ENCODE peak calls at places on chromosomes 6 and 20, in seven cellular contexts. Y, K, W, L, V, F and X are unnamed samples.
A peak's percentile ranks its signal among the peaks of the same experiment; 100 is the strongest.

GRCh38 chr20:12970372-12970821 is 38.4 kb upstream of the SPTLC3 start:
- DNase-seq in W (no peak), K (no peak), V (peak; percentile 60), L (peak; percentile 32), Y (no peak), F (no peak), X (no peak)

GRCh38 chr6:6751615-6752014 is 163.1 kb downstream of the LY86 start:
- DNase-seq in K (no peak), L (no peak), Y (peak; percentile 50), F (no peak), W (peak; percentile 77), V (peak; percentile 32), X (no peak)

GRCh38 chr6:55980627-55981211 is 105.3 kb upstream of the BMP5 start:
- DNase-seq in F (no peak), K (no peak), L (peak; percentile 8), W (no peak), Y (no peak), V (peak; percentile 65), X (no peak)

GRCh38 chr20:56800088-56800487 is 171.0 kb downstream of the TFAP2C start:
- DNase-seq in Y (no peak), W (no peak), L (no peak), F (no peak), K (no peak), V (no peak), X (no peak)

GRCh38 chr20:19212524-19213502 is at the start of gene SLC24A3:
- DNase-seq in K (peak; percentile 50), W (peak; percentile 78), F (peak; percentile 70), Y (no peak), L (peak; percentile 14), V (peak; percentile 86), X (no peak)

GRCh38 chr6:132973556-132973993 is 159.2 kb downstream of the RPS12 start:
- DNase-seq in V (no peak), W (no peak), L (no peak), Y (no peak), K (no peak), F (no peak), X (no peak)

GRCh38 chr6:129906515-129907077 is 45.5 kb upstream of the TMEM244 start:
- DNase-seq in F (no peak), K (no peak), L (no peak), W (no peak), Y (no peak), V (no peak), X (no peak)

GRCh38 chr6:96886519-96886918 is 11.2 kb downstream of the NDUFAF4 start:
- DNase-seq in W (no peak), V (no peak), Y (no peak), F (no peak), K (no peak), L (no peak), X (no peak)

GRCh38 chr20:49037962-49038387 is 8.1 kb upstream of the CSE1L start:
- DNase-seq in Y (peak; percentile 48), V (no peak), K (no peak), L (no peak), W (no peak), F (no peak), X (no peak)

GRCh38 chr20:29756664-29757063 is 1500.8 kb upstream of the DEFB115 start:
- DNase-seq in K (no peak), L (no peak), Y (no peak), V (no peak), W (no peak), F (no peak), X (no peak)

GRCh38 chr20:2173186-2173585 is 71.6 kb downstream of the STK35 start:
- DNase-seq in V (no peak), W (no peak), L (no peak), F (no peak), K (no peak), Y (no peak), X (no peak)

GRCh38 chr6:119974430-119975159 is 625.0 kb upstream of the MAN1A1 start:
- DNase-seq in F (no peak), Y (no peak), L (no peak), W (no peak), K (no peak), V (no peak), X (no peak)

GRCh38 chr20:14986656-14987055 is 649.2 kb upstream of the FLRT3 start:
- DNase-seq in K (no peak), V (peak; percentile 12), W (no peak), L (no peak), Y (no peak), F (no peak), X (no peak)

GRCh38 chr6:25056130-25056529 is 120.4 kb upstream of the RIPOR2 start:
- DNase-seq in Y (no peak), K (no peak), V (no peak), L (no peak), F (no peak), W (peak; percentile 79), X (peak; percentile 49)

GRCh38 chr6:18155273-18155863 is at the start of gene KDM1B:
- DNase-seq in K (peak; percentile 99), L (peak; percentile 98), V (peak; percentile 99), Y (peak; percentile 100), W (peak; percentile 99), F (peak; percentile 98), X (peak; percentile 98)

GRCh38 chr6:8108031-8108660 is 5.8 kb upstream of the EEF1E1 start:
- DNase-seq in Y (peak; percentile 58), V (peak; percentile 12), K (no peak), W (no peak), L (peak; percentile 89), F (no peak), X (no peak)

GRCh38 chr6:155974967-155975366 is 519.3 kb upstream of the NOX3 start:
- DNase-seq in V (no peak), W (no peak), Y (no peak), K (no peak), L (no peak), F (no peak), X (no peak)

GRCh38 chr6:6556738-6557503 is 31.6 kb upstream of the LY86 start:
- DNase-seq in V (peak; percentile 74), Y (peak; percentile 81), L (no peak), F (peak; percentile 36), W (peak; percentile 60), K (no peak), X (peak; percentile 10)

GRCh38 chr6:7785243-7785941 is 59.5 kb downstream of the BMP6 start:
- DNase-seq in L (no peak), K (no peak), Y (no peak), W (no peak), F (no peak), V (no peak), X (no peak)

GRCh38 chr6:111265842-111266241 is 178.5 kb downstream of the SLC16A10 start:
- DNase-seq in F (no peak), Y (peak; percentile 85), V (no peak), L (no peak), K (no peak), W (no peak), X (no peak)

GRCh38 chr6:3753228-3753795 is 1.8 kb upstream of the PXDC1 start:
- DNase-seq in F (no peak), L (no peak), K (no peak), V (no peak), W (peak; percentile 37), Y (no peak), X (no peak)

GRCh38 chr6:3750324-3751018 is 1.0 kb downstream of the PXDC1 start:
- DNase-seq in Y (peak; percentile 25), F (peak; percentile 88), K (peak; percentile 68), L (peak; percentile 71), V (peak; percentile 89), W (peak; percentile 91), X (no peak)

GRCh38 chr6:3751019-3751729 is at the start of gene PXDC1:
- DNase-seq in L (peak; percentile 25), W (peak; percentile 57), K (no peak), Y (no peak), V (peak; percentile 66), F (no peak), X (peak; percentile 9)

GRCh38 chr6:3752538-3753227 is 1.2 kb upstream of the PXDC1 start:
- DNase-seq in L (no peak), W (peak; percentile 43), F (no peak), K (no peak), V (no peak), Y (no peak), X (no peak)

GRCh38 chr6:3751730-3752537 is 421 bp upstream of the PXDC1 start:
- DNase-seq in Y (peak; percentile 65), V (peak; percentile 97), L (peak; percentile 78), F (peak; percentile 90), W (peak; percentile 92), K (peak; percentile 74), X (peak; percentile 31)
- TF ChIP-seq CTCF in Y (no peak), V (peak; percentile 40), L (no peak), F (peak; percentile 63), W (peak; percentile 25), K (peak; percentile 25), X (no peak)

GRCh38 chr6:1390071-1390804 is 862 bp downstream of the FOXF2 start:
- DNase-seq in K (no peak), V (no peak), Y (no peak), W (no peak), F (no peak), L (peak; percentile 34), X (no peak)
- H3K27ac ChIP-seq in K (peak overlapping the region; percentile 31), V (peak overlapping the region; percentile 94), Y (no peak overlapping the region), W (peak overlapping the region; percentile 35), F (no peak overlapping the region), L (no peak overlapping the region), X (no peak overlapping the region)

DNA sequence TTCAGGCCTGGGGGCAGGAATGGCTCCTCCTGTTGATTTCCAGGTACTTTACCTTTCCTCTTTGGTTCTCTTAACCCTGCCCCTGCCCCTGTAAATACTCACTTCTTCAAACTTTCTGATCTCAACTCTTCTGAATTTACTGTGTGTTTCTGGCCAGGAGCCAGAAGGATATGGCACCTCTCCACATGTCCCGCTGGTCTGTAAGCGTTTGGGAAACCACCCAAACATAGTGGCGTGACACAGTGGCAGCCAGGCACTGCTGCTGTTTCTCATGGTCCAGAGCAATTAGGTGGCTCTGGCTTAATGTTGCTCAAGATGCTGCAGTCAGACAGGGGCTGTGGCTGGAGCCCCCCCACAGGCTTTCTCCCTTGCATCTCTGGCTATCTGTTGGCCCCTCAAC is 374.5 kb downstream of the RNGTT start:
- DNase-seq in W (no peak), L (no peak), K (no peak), F (no peak), V (no peak), Y (no peak), X (no peak)
- H3K9me3 ChIP-seq in W (no peaks in the 10 kb centered on the region), L (no peaks in the 10 kb centered on the region), K (no peaks in the 10 kb centered on the region), F (no peaks in the 10 kb centered on the region), V (no peaks in the 10 kb centered on the region), Y (no peaks in the 10 kb centered on the region), X (no peaks in the 10 kb centered on the region)

DNA sequence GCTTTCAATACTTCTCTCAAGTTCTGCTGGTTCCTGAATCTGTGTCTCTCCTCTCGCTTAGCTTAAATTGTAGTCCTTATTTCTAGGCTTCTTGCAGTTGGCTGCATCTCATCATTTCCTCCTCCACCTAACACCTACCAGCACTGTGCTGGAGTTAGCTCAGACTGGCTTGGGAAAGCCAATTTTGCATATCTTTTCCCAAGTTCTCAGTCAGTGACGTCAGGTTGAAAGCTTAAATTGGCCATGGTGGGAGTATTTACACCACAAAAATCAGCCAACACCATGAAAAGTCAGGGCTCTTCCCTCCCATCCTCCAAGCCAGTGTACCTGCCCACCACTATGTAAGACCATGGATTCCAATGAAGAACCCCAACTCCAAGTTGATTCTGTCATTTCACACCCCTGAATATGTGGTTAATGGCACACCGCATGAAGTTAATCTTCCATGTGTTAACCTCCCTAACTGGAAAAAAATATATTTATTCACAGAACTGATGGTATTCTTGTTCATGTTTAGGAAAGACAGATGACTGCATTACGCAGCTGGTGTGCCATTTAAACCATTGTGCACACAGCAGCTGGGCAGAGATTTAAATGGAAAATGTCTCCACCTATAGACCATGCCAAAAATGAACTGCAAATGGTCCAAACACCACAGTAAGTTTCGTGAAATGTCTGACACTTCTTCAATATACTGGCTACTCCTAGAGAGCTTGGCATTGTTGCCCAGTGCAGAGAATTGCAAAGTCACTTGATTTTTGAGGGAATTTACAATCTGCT is 274.1 kb upstream of the MAP3K7 start:
- DNase-seq in Y (peak; percentile 8), W (no peak), L (no peak), K (no peak), V (no peak), F (no peak), X (no peak)
- TF ChIP-seq CTCF in Y (peak; percentile 27), W (no peak), L (peak; percentile 23), K (no peak), V (peak; percentile 14), F (no peak), X (no peak)